ENCODE peak calls at places on chromosomes 6 and 20, in nine cellular contexts. P is astrocyte of the spinal cord; H is activated CD4-positive, alpha-beta T cell treated with anti-CD3 and anti-CD28 coated beads, Interleukin-2, amount 50 U/mL, for 1 hour; U is cardiac septum; D is NCI-H510A; M is stimulated activated CD4-positive, alpha-beta T cell treated with anti-CD3 and anti-CD28 coated beads, Interleukin-2, amount 100 ng/mL, for 24 hours; S is thyroid gland; N is WTC11; K is coronary artery. F is an unnamed sample.

GRCh38 chr6:144360401-144360800 is 75.3 kb downstream of the UTRN start:
- DNase-seq in K (no peak), S (no peak), H (no peak), U (no peak), N (no peak), M (no peak), P (no peak), D (no peak), F (no peak)

GRCh38 chr6:33271098-33271607 is 523 bp downstream of the VPS52 start:
- DNase-seq in D (no peak), P (no peak), M (no peak), K (no peak), U (no peak), N (no peak), H (no peak), S (no peak), F (no peak)

GRCh38 chr6:34237722-34238506 is 1.2 kb downstream of the HMGA1 start:
- DNase-seq in M (peak), U (peak), H (peak), N (peak), K (no peak), D (peak), P (peak), S (peak), F (peak)

GRCh38 chr6:43779864-43780260 is 9.9 kb downstream of the VEGFA start:
- DNase-seq in H (no peak), K (no peak), S (peak), U (no peak), M (no peak), D (peak), P (peak), N (no peak), F (no peak)

GRCh38 chr20:23995905-23996666 is 7.5 kb upstream of the GGTLC1 start:
- DNase-seq in D (peak), P (peak), K (no peak), M (peak), N (no peak), U (peak), H (peak), S (peak), F (peak)

GRCh38 chr20:10619427-10619826 is 54.4 kb downstream of the JAG1 start:
- DNase-seq in S (no peak), M (no peak), U (no peak), H (no peak), K (no peak), P (peak), D (no peak), N (no peak), F (peak)

GRCh38 chr6:135739288-135739687 is 112.2 kb upstream of the PDE7B start:
- DNase-seq in N (no peak), S (no peak), U (no peak), K (no peak), M (no peak), H (no peak), D (no peak), P (peak), F (peak)

GRCh38 chr20:33909331-33909921 is 84.3 kb upstream of the RALY start:
- DNase-seq in P (peak), K (no peak), H (no peak), N (no peak), M (no peak), S (peak), U (no peak), D (no peak), F (peak)

GRCh38 chr6:2505624-2506023 is 245.1 kb downstream of the MYLK4 start:
- DNase-seq in M (no peak), U (no peak), S (no peak), P (no peak), D (no peak), N (peak), K (no peak), H (no peak), F (no peak)

GRCh38 chr6:108082539-108082938 is 8.0 kb upstream of the OSTM1 start:
- DNase-seq in N (no peak), D (no peak), U (no peak), M (no peak), K (no peak), P (no peak), H (no peak), S (no peak), F (no peak)

GRCh38 chr6:34396518-34396917 is 4.0 kb upstream of the NUDT3 start:
- DNase-seq in U (no peak), S (no peak), M (no peak), D (no peak), P (no peak), H (no peak), K (no peak), N (no peak), F (no peak)

GRCh38 chr20:2521369-2522305 is 12.9 kb upstream of the ZNF343 start:
- DNase-seq in D (no peak), S (peak), K (no peak), U (no peak), P (peak), N (peak), H (peak), M (peak), F (peak)

GRCh38 chr20:48139262-48140041 is 354.2 kb upstream of the SULF2 start:
- DNase-seq in M (no peak), D (no peak), U (no peak), N (no peak), P (no peak), S (no peak), H (no peak), K (no peak), F (no peak)

GRCh38 chr6:99514089-99514488 is 1.1 kb downstream of the USP45 start:
- DNase-seq in P (peak), K (no peak), U (no peak), D (no peak), M (no peak), H (no peak), N (no peak), S (no peak), F (no peak)

GRCh38 chr20:11738852-11739251 is 178.8 kb upstream of the BTBD3 start:
- DNase-seq in S (no peak), N (no peak), H (no peak), U (no peak), D (no peak), M (no peak), P (no peak), K (no peak), F (no peak)

GRCh38 chr20:49270177-49270576 is 7.7 kb downstream of the ZNFX1 start:
- DNase-seq in K (no peak), M (no peak), H (no peak), U (no peak), P (no peak), S (peak), D (no peak), N (no peak), F (peak)

GRCh38 chr6:29376003-29376402 is 912 bp upstream of the OR12D3 start:
- DNase-seq in D (no peak), N (no peak), K (no peak), P (no peak), S (no peak), U (no peak), H (no peak), M (no peak), F (no peak)

GRCh38 chr6:14294270-14294951 is 176.8 kb downstream of the CD83 start:
- DNase-seq in M (no peak), D (peak), U (no peak), K (no peak), S (peak), H (no peak), N (no peak), P (no peak), F (no peak)

GRCh38 chr6:57205550-57206328 is 16.4 kb downstream of the RAB23 start:
- DNase-seq in H (no peak), P (no peak), U (no peak), M (no peak), D (no peak), S (no peak), N (no peak), K (no peak), F (no peak)

GRCh38 chr20:21110811-21111210 is 4.7 kb upstream of the LINC00237 start:
- DNase-seq in D (no peak), U (no peak), M (no peak), P (no peak), H (no peak), K (no peak), N (no peak), S (no peak), F (no peak)

GRCh38 chr6:10862361-10862760 is 19.5 kb downstream of the GCM2 start:
- DNase-seq in M (no peak), N (no peak), U (no peak), H (no peak), P (no peak), D (no peak), S (no peak), K (no peak), F (no peak)

GRCh38 chr6:113859349-113860164 is 2.4 kb downstream of the MARCKS start:
- DNase-seq in M (no peak), N (peak), D (no peak), K (no peak), P (peak), U (peak), S (peak), H (no peak), F (peak)

GRCh38 chr6:139903411-139904157 is 529.1 kb upstream of the CITED2 start:
- DNase-seq in U (no peak), D (no peak), K (no peak), P (no peak), S (no peak), N (no peak), H (no peak), M (no peak), F (no peak)

GRCh38 chr6:158648682-158649131 is 1.1 kb upstream of the SYTL3 start:
- DNase-seq in N (no peak), D (no peak), U (no peak), K (no peak), H (no peak), M (peak), S (no peak), P (peak), F (peak)

GRCh38 chr6:74646461-74646860 is 559.4 kb downstream of the COL12A1 start:
- DNase-seq in M (no peak), U (no peak), D (no peak), S (no peak), K (no peak), H (no peak), P (no peak), N (no peak), F (peak)

GRCh38 chr20:48568520-48568919 is 259.3 kb downstream of the PREX1 start:
- DNase-seq in D (no peak), N (no peak), P (no peak), S (no peak), M (no peak), K (no peak), H (no peak), U (no peak), F (no peak)

GRCh38 chr20:5448449-5449118 is 131.8 kb upstream of the PROKR2 start:
- DNase-seq in P (peak), H (peak), N (peak), M (peak), S (peak), D (no peak), K (no peak), U (no peak), F (peak)

GRCh38 chr6:130852844-130853554 is 25.8 kb downstream of the SMLR1 start:
- DNase-seq in N (no peak), K (no peak), S (no peak), P (no peak), U (no peak), H (no peak), D (no peak), M (no peak), F (no peak)

GRCh38 chr6:74369556-74369993 is 673.6 kb downstream of the CD109 start:
- DNase-seq in H (no peak), D (no peak), N (no peak), P (peak), U (no peak), M (no peak), S (no peak), K (no peak), F (no peak)

GRCh38 chr20:11403711-11404110 is 514.0 kb upstream of the BTBD3 start:
- DNase-seq in N (no peak), H (no peak), D (no peak), S (no peak), U (no peak), K (no peak), M (no peak), P (no peak), F (no peak)

GRCh38 chr20:23235173-23236027 is 115.2 kb upstream of the NXT1 start:
- DNase-seq in S (peak), K (peak), N (peak), M (peak), H (no peak), D (peak), P (peak), U (peak), F (peak)

GRCh38 chr6:126947070-126947469 is 171.4 kb upstream of the RSPO3 start:
- DNase-seq in M (no peak), H (no peak), N (no peak), K (no peak), P (no peak), U (no peak), S (peak), D (no peak), F (peak)

GRCh38 chr6:154276810-154277577 is 79.6 kb downstream of the IPCEF1 start:
- DNase-seq in D (no peak), S (no peak), K (no peak), N (no peak), H (no peak), M (no peak), U (no peak), P (peak), F (peak)

GRCh38 chr6:87364602-87365252 is 20.1 kb downstream of the C6orf163 start:
- DNase-seq in S (no peak), U (no peak), P (no peak), N (no peak), M (no peak), D (no peak), H (no peak), K (no peak), F (no peak)

GRCh38 chr6:2108700-2109306 is 136.6 kb downstream of the GMDS start:
- DNase-seq in D (peak), K (no peak), H (no peak), N (no peak), P (peak), M (no peak), U (no peak), S (no peak), F (no peak)

GRCh38 chr6:3023663-3024483 is 24.2 kb downstream of the NQO2 start:
- DNase-seq in D (peak), N (peak), U (peak), H (peak), S (peak), M (peak), P (peak), K (peak), F (peak)